ENCODE peak calls at places on chromosomes 6 and 20, in four cellular contexts. M is GM12878, D is HepG2, P is K562. E is an unnamed sample.

GRCh38 chr20:2220298-2220697 is 75.5 kb upstream of the TGM3 start:
- DNase-seq in M (no peak), D (no peak), P (no peak), E (no peak)

GRCh38 chr6:127641905-127642304 is 64.9 kb downstream of the C6orf58 start:
- DNase-seq in M (no peak), D (peak), P (peak), E (peak)

GRCh38 chr6:96784650-96785049 is 52.6 kb downstream of the GPR63 start:
- DNase-seq in M (no peak), D (no peak), P (peak), E (no peak)

GRCh38 chr20:25496968-25497401 is 88.3 kb downstream of the NINL start:
- DNase-seq in M (no peak), D (no peak), P (no peak), E (no peak)

GRCh38 chr20:21682576-21682975 is 22.9 kb upstream of the PAX1 start:
- DNase-seq in M (no peak), D (no peak), P (no peak), E (no peak)

GRCh38 chr20:45034436-45034835 is 66.5 kb downstream of the KCNS1 start:
- DNase-seq in M (no peak), D (no peak), P (no peak), E (no peak)

GRCh38 chr6:36368921-36369880 is 18.3 kb downstream of the ETV7 start:
- DNase-seq in M (no peak), D (no peak), P (peak), E (no peak)

GRCh38 chr20:41136336-41136694 is 1.0 kb upstream of the PLCG1 start:
- DNase-seq in M (no peak), D (no peak), P (no peak), E (no peak)

GRCh38 chr6:2502096-2502997 is 248.4 kb downstream of the MYLK4 start:
- DNase-seq in M (no peak), D (peak), P (no peak), E (peak)

GRCh38 chr6:53437557-53438202 is 88.9 kb upstream of the ELOVL5 start:
- DNase-seq in M (peak), D (peak), P (peak), E (peak)

GRCh38 chr6:29625337-29625930 is 7.5 kb downstream of the GABBR1 start:
- DNase-seq in M (no peak), D (no peak), P (peak), E (no peak)

GRCh38 chr20:2137552-2138201 is 36.0 kb downstream of the STK35 start:
- DNase-seq in M (no peak), D (no peak), P (no peak), E (no peak)

GRCh38 chr6:77466055-77467028 is 3.1 kb upstream of the HTR1B start:
- DNase-seq in M (no peak), D (peak), P (no peak), E (peak)

GRCh38 chr20:37580069-37580468 is 52.4 kb upstream of the BLCAP start:
- DNase-seq in M (no peak), D (no peak), P (no peak), E (no peak)

GRCh38 chr20:36399147-36399968 is 93.2 kb downstream of the DLGAP4 start:
- DNase-seq in M (no peak), D (peak), P (peak), E (peak)

GRCh38 chr20:2767768-2768631 is 32.4 kb downstream of the CPXM1 start:
- DNase-seq in M (no peak), D (no peak), P (no peak), E (no peak)

GRCh38 chr6:158835616-158836221 is 16.6 kb upstream of the EZR start:
- DNase-seq in M (no peak), D (peak), P (peak), E (peak)

GRCh38 chr6:109034439-109035041 is 60.1 kb downstream of the SESN1 start:
- DNase-seq in M (no peak), D (no peak), P (no peak), E (no peak)

GRCh38 chr6:150004101-150004782 is 21.1 kb downstream of the RAET1L start:
- DNase-seq in M (no peak), D (no peak), P (no peak), E (no peak)

GRCh38 chr20:63224272-63225081 is 8.5 kb upstream of the YTHDF1 start:
- DNase-seq in M (no peak), D (peak), P (peak), E (no peak)

GRCh38 chr6:14732845-14733757 is 512.8 kb upstream of the JARID2 start:
- DNase-seq in M (no peak), D (peak), P (peak), E (no peak)

GRCh38 chr6:130694617-130695016 is 132.6 kb upstream of the SMLR1 start:
- DNase-seq in M (no peak), D (no peak), P (no peak), E (no peak)

GRCh38 chr6:34774967-34775366 is 16.9 kb upstream of the BLTP3A start:
- DNase-seq in M (no peak), D (no peak), P (no peak), E (no peak)

GRCh38 chr6:56595490-56596122 is 47.1 kb downstream of the DST start:
- DNase-seq in M (peak), D (peak), P (peak), E (peak)

GRCh38 chr20:23293689-23294088 is 56.9 kb upstream of the NXT1 start:
- DNase-seq in M (no peak), D (no peak), P (no peak), E (no peak)

GRCh38 chr6:30211306-30211705 is 1.9 kb downstream of the TRIM26 start:
- DNase-seq in M (no peak), D (no peak), P (no peak), E (no peak)

GRCh38 chr6:125789576-125790402 is 971 bp upstream of the NCOA7 start:
- DNase-seq in M (no peak), D (peak), P (peak), E (peak)

GRCh38 chr20:10111144-10111771 is 76.5 kb downstream of the ANKEF1 start:
- DNase-seq in M (no peak), D (peak), P (no peak), E (no peak)
- TF ChIP-seq SP1 in M (no peak), D (no peak), P (no peak), E (no peak)

GRCh38 chr6:141029908-141030307 is 1102.8 kb upstream of the GJE1 start:
- DNase-seq in M (no peak), D (no peak), P (no peak), E (no peak)

GRCh38 chr6:141026504-141026903 is 1106.2 kb upstream of the GJE1 start:
- DNase-seq in M (no peak), D (peak), P (no peak), E (no peak)

DNA sequence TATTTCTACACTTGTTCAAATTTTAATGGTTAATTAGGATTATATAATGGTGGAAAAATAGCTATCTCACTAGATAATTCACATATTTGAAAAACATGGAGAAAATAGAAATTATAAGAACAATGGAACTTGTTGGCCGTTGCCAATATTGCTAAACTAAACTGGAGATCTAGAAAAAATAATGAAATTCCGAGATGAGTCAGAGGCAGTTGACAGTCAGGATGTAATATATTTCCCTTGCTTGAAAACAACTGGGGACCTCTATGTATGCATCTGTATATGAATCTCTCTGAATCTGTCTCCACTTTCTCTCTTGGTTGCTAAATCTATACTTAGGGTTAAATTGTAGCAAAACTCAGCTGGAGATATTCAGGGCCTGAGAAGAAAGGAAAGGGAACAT is 1108.2 kb upstream of the GJE1 start:
- DNase-seq in M (no peak), D (no peak), P (no peak), E (no peak)
- TF ChIP-seq TCF7 in M (no peak), D (no peak), P (no peak), E (no peak)

GRCh38 chr6:11918739-11919605 is 93.1 kb upstream of the HIVEP1 start:
- DNase-seq in M (no peak), D (no peak), P (peak), E (no peak)
- TF ChIP-seq ATF3 in M (no peak), D (no peak), P (no peak), E (no peak)

DNA sequence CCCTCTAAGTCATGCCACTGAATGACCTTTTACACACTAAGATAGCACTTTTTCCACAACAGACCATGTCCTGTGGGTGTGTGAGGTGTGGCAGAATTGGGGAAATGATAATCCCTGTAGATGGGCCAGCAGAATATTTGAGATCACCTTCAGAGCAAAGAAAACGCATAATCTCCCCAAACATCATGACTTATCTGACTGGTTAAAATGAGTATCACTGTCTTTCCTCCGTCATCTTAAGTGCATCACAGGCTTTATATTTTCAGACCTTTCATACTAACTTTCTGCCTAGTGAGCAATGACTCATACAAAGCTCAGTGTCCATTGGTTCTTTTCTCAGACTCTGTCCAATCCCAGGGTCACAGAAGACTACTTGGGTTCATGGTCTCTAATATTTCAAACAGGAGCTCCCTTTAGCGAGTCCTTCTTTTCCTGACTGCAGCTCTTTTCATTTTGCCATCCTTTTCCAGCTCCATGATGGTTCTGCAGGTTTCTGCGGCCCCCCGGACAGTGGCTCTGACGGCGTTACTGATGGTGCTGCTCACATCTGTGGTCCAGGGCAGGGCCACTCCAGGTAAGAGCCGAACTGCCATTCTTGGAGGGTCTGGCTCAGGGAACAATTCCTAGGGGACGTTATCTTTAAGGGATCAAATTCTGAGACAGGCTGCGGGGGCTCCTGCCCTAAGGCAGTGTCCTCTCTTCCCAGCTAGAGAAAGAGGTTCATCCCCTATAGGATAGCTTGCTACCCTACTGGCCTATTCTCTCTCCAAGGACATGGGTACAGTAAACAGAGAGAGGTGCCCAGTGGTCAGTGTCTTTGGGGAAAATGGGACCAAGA is at the start of gene HLA-DPB1:
- DNase-seq in M (peak), D (peak), P (peak), E (no peak)
- TF ChIP-seq SP1 in M (peak), D (no peak), P (no peak), E (no peak)

GRCh38 chr6:33315753-33316602 is 1.6 kb downstream of the ZBTB22 start:
- DNase-seq in M (no peak), D (no peak), P (no peak), E (no peak)

GRCh38 chr6:33318426-33319073 is 1.0 kb upstream of the ZBTB22 start:
- DNase-seq in M (no peak), D (no peak), P (no peak), E (no peak)

GRCh38 chr6:33316603-33317417 is 734 bp downstream of the ZBTB22 start:
- DNase-seq in M (no peak), D (no peak), P (no peak), E (no peak)

GRCh38 chr6:33317668-33318425 is at the start of gene ZBTB22:
- DNase-seq in M (peak), D (peak), P (peak), E (peak)

GRCh38 chr6:33317418-33317667 is 201 bp downstream of the ZBTB22 start:
- DNase-seq in M (no peak), D (no peak), P (no peak), E (peak)
- TF ChIP-seq TCF7 in M (no peak), D (no peak), P (no peak), E (no peak)

GRCh38 chr6:4021133-4021861 is 57.6 kb downstream of the FAM217A start:
- DNase-seq in M (peak), D (peak), P (peak), E (peak)

GRCh38 chr6:4020822-4021132 is 58.2 kb downstream of the FAM217A start:
- DNase-seq in M (no peak), D (no peak), P (no peak), E (no peak)

GRCh38 chr6:4023240-4023639 is 55.7 kb downstream of the FAM217A start:
- DNase-seq in M (no peak), D (peak), P (no peak), E (no peak)

GRCh38 chr6:4025681-4026080 is 53.3 kb downstream of the FAM217A start:
- DNase-seq in M (no peak), D (no peak), P (no peak), E (no peak)

DNA sequence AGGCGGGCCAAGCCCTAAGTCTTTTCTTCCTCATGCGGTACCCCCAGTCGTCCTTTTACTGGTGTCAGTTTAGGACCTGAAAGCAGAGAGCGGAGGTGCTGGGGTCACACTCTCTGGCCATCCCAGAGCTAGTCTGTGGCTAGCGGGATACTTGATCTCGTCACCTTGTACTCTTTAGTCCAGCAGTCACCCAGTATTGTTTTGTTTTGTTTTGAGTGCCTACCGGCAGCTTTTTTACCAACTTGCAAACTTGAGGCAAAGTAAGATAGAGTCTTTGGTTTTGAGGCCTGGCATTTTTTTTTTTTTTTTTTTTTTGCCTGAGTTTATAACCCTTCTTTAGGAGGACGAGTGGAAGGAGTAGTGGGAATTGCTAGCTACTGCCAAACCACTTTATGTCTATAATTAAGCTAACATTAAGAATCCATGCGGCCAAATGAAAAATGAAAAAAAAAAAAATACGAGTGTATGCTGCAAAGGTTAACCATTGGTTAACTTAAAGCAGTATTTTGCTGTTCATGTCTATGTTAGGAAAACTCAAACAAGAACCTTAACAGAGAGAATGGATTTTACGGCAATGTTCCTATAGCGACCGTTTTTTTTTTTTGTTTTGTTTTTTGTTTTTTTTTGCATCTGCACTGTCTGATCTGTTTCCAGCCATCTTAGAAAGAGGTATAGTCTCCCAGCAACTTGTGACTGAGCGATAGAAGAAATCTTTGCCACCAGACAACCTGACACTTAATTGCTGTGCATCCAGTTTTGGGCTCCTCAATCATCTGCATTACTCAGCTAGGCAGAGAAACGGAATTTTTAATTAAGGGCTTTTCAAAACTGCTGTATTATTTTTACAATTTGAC is 56.8 kb downstream of the FAM217A start:
- DNase-seq in M (no peak), D (peak), P (peak), E (no peak)
- TF ChIP-seq ATF3 in M (no peak), D (no peak), P (no peak), E (no peak)

GRCh38 chr6:138986578-138986977 is 1.5 kb downstream of the REPS1 start:
- DNase-seq in M (no peak), D (peak), P (peak), E (no peak)
- TF ChIP-seq SP1 in M (no peak), D (no peak), P (no peak), E (no peak)